ENCODE peak calls at places on chromosomes 16 and 17, in four cellular contexts. One of them, this sample, is unnamed.

GRCh38 chr17:10579270-10579669 is 29.8 kb upstream of the MYH2 start:
- DNase-seq in stimulated activated CD4-positive, alpha-beta T cell treated with anti-CD3 and anti-CD28 coated beads, Interleukin-15, amount 100 ng/mL, for 1 hour: no peak
- DNase-seq in RWPE1: peak; percentile 18
- DNase-seq in naive B cell: no peak
- DNase-seq in this sample: no peak

GRCh38 chr17:5619088-5619740 is 34.9 kb upstream of the NLRP1 start:
- DNase-seq in stimulated activated CD4-positive, alpha-beta T cell treated with anti-CD3 and anti-CD28 coated beads, Interleukin-15, amount 100 ng/mL, for 1 hour: no peak
- DNase-seq in naive B cell: no peak
- DNase-seq in RWPE1: no peak
- DNase-seq in this sample: no peak

GRCh38 chr17:83176956-83177583 is 97.7 kb downstream of the METRNL start:
- DNase-seq in RWPE1: no peak
- DNase-seq in naive B cell: no peak
- DNase-seq in stimulated activated CD4-positive, alpha-beta T cell treated with anti-CD3 and anti-CD28 coated beads, Interleukin-15, amount 100 ng/mL, for 1 hour: no peak
- DNase-seq in this sample: no peak

GRCh38 chr17:78315355-78316114 is 44.3 kb downstream of the SOCS3 start:
- DNase-seq in stimulated activated CD4-positive, alpha-beta T cell treated with anti-CD3 and anti-CD28 coated beads, Interleukin-15, amount 100 ng/mL, for 1 hour: peak; percentile 23
- DNase-seq in naive B cell: no peak
- DNase-seq in RWPE1: peak; percentile 98
- DNase-seq in this sample: peak; percentile 88

GRCh38 chr17:38703742-38704644 is 1.1 kb upstream of the MLLT6 start:
- DNase-seq in RWPE1: peak; percentile 81
- DNase-seq in naive B cell: peak; percentile 48
- DNase-seq in stimulated activated CD4-positive, alpha-beta T cell treated with anti-CD3 and anti-CD28 coated beads, Interleukin-15, amount 100 ng/mL, for 1 hour: peak; percentile 48
- DNase-seq in this sample: peak; percentile 29

GRCh38 chr17:1829579-1830257 is at the start of the genes RPA1 and SMYD4:
- DNase-seq in naive B cell: peak; percentile 90
- DNase-seq in stimulated activated CD4-positive, alpha-beta T cell treated with anti-CD3 and anti-CD28 coated beads, Interleukin-15, amount 100 ng/mL, for 1 hour: peak; percentile 77
- DNase-seq in RWPE1: peak; percentile 95
- DNase-seq in this sample: peak; percentile 81

GRCh38 chr17:40022961-40023541 is 7.8 kb downstream of the CSF3 start:
- DNase-seq in naive B cell: no peak
- DNase-seq in RWPE1: peak; percentile 68
- DNase-seq in stimulated activated CD4-positive, alpha-beta T cell treated with anti-CD3 and anti-CD28 coated beads, Interleukin-15, amount 100 ng/mL, for 1 hour: no peak
- DNase-seq in this sample: no peak

GRCh38 chr17:67019126-67019507 is 25.2 kb upstream of the CACNG1 start:
- DNase-seq in RWPE1: no peak
- DNase-seq in stimulated activated CD4-positive, alpha-beta T cell treated with anti-CD3 and anti-CD28 coated beads, Interleukin-15, amount 100 ng/mL, for 1 hour: no peak
- DNase-seq in naive B cell: no peak
- DNase-seq in this sample: no peak

GRCh38 chr16:508884-509736 is 18.4 kb upstream of the CAPN15 start:
- DNase-seq in RWPE1: no peak
- DNase-seq in naive B cell: no peak
- DNase-seq in stimulated activated CD4-positive, alpha-beta T cell treated with anti-CD3 and anti-CD28 coated beads, Interleukin-15, amount 100 ng/mL, for 1 hour: no peak
- DNase-seq in this sample: peak; percentile 14

GRCh38 chr16:75460441-75460840 is 4.0 kb downstream of the TMEM170A start:
- DNase-seq in naive B cell: no peak
- DNase-seq in stimulated activated CD4-positive, alpha-beta T cell treated with anti-CD3 and anti-CD28 coated beads, Interleukin-15, amount 100 ng/mL, for 1 hour: no peak
- DNase-seq in RWPE1: no peak
- DNase-seq in this sample: peak; percentile 13

GRCh38 chr16:52912565-52913173 is 140.0 kb downstream of the CHD9NB start:
- DNase-seq in RWPE1: peak; percentile 66
- DNase-seq in naive B cell: no peak
- DNase-seq in stimulated activated CD4-positive, alpha-beta T cell treated with anti-CD3 and anti-CD28 coated beads, Interleukin-15, amount 100 ng/mL, for 1 hour: no peak
- DNase-seq in this sample: peak; percentile 67

GRCh38 chr16:89039756-89040155 is 53.9 kb upstream of the ACSF3 start:
- DNase-seq in naive B cell: no peak
- DNase-seq in stimulated activated CD4-positive, alpha-beta T cell treated with anti-CD3 and anti-CD28 coated beads, Interleukin-15, amount 100 ng/mL, for 1 hour: no peak
- DNase-seq in RWPE1: no peak
- DNase-seq in this sample: no peak

GRCh38 chr16:30095166-30096078 is 591 bp downstream of the YPEL3 start:
- DNase-seq in naive B cell: no peak
- DNase-seq in RWPE1: no peak
- DNase-seq in stimulated activated CD4-positive, alpha-beta T cell treated with anti-CD3 and anti-CD28 coated beads, Interleukin-15, amount 100 ng/mL, for 1 hour: no peak
- DNase-seq in this sample: no peak

GRCh38 chr16:59210955-59211541 is 476.9 kb upstream of the GOT2 start:
- DNase-seq in RWPE1: no peak
- DNase-seq in naive B cell: no peak
- DNase-seq in stimulated activated CD4-positive, alpha-beta T cell treated with anti-CD3 and anti-CD28 coated beads, Interleukin-15, amount 100 ng/mL, for 1 hour: no peak
- DNase-seq in this sample: peak; percentile 53

GRCh38 chr16:74094514-74094913 is 202.1 kb upstream of the PSMD7 start:
- DNase-seq in naive B cell: no peak
- DNase-seq in RWPE1: no peak
- DNase-seq in stimulated activated CD4-positive, alpha-beta T cell treated with anti-CD3 and anti-CD28 coated beads, Interleukin-15, amount 100 ng/mL, for 1 hour: no peak
- DNase-seq in this sample: no peak

GRCh38 chr16:27239906-27240655 is 28.5 kb downstream of the NSMCE1 start:
- DNase-seq in naive B cell: no peak
- DNase-seq in stimulated activated CD4-positive, alpha-beta T cell treated with anti-CD3 and anti-CD28 coated beads, Interleukin-15, amount 100 ng/mL, for 1 hour: no peak
- DNase-seq in RWPE1: no peak
- DNase-seq in this sample: no peak

GRCh38 chr16:12220721-12221120 is 244.2 kb downstream of the SNX29 start:
- DNase-seq in RWPE1: no peak
- DNase-seq in stimulated activated CD4-positive, alpha-beta T cell treated with anti-CD3 and anti-CD28 coated beads, Interleukin-15, amount 100 ng/mL, for 1 hour: no peak
- DNase-seq in naive B cell: no peak
- DNase-seq in this sample: no peak

GRCh38 chr17:22463110-22463850 is 771.0 kb downstream of the KCNJ18 start:
- DNase-seq in naive B cell: no peak
- DNase-seq in RWPE1: no peak
- DNase-seq in stimulated activated CD4-positive, alpha-beta T cell treated with anti-CD3 and anti-CD28 coated beads, Interleukin-15, amount 100 ng/mL, for 1 hour: no peak
- DNase-seq in this sample: no peak

GRCh38 chr16:56339431-56340195 is 85.7 kb downstream of the AMFR start:
- DNase-seq in naive B cell: no peak
- DNase-seq in RWPE1: no peak
- DNase-seq in stimulated activated CD4-positive, alpha-beta T cell treated with anti-CD3 and anti-CD28 coated beads, Interleukin-15, amount 100 ng/mL, for 1 hour: no peak
- DNase-seq in this sample: no peak

GRCh38 chr16:4038448-4038847 is 77.8 kb downstream of the ADCY9 start:
- DNase-seq in RWPE1: no peak
- DNase-seq in naive B cell: no peak
- DNase-seq in stimulated activated CD4-positive, alpha-beta T cell treated with anti-CD3 and anti-CD28 coated beads, Interleukin-15, amount 100 ng/mL, for 1 hour: no peak
- DNase-seq in this sample: no peak

GRCh38 chr17:78510141-78510935 is 66.9 kb downstream of the DNAH17 start:
- DNase-seq in naive B cell: no peak
- DNase-seq in RWPE1: no peak
- DNase-seq in stimulated activated CD4-positive, alpha-beta T cell treated with anti-CD3 and anti-CD28 coated beads, Interleukin-15, amount 100 ng/mL, for 1 hour: no peak
- DNase-seq in this sample: no peak

GRCh38 chr16:56960681-56961281 is 969 bp upstream of the CETP start:
- DNase-seq in stimulated activated CD4-positive, alpha-beta T cell treated with anti-CD3 and anti-CD28 coated beads, Interleukin-15, amount 100 ng/mL, for 1 hour: no peak
- DNase-seq in naive B cell: no peak
- DNase-seq in RWPE1: no peak
- DNase-seq in this sample: peak; percentile 67

GRCh38 chr16:47947741-47948140 is 208.1 kb downstream of the ABCC12 start:
- DNase-seq in RWPE1: no peak
- DNase-seq in naive B cell: no peak
- DNase-seq in stimulated activated CD4-positive, alpha-beta T cell treated with anti-CD3 and anti-CD28 coated beads, Interleukin-15, amount 100 ng/mL, for 1 hour: no peak
- DNase-seq in this sample: no peak

GRCh38 chr17:77644181-77644972 is 314.1 kb upstream of the TNRC6C start:
- DNase-seq in RWPE1: no peak
- DNase-seq in naive B cell: no peak
- DNase-seq in stimulated activated CD4-positive, alpha-beta T cell treated with anti-CD3 and anti-CD28 coated beads, Interleukin-15, amount 100 ng/mL, for 1 hour: no peak
- DNase-seq in this sample: no peak

GRCh38 chr17:59618894-59619312 is 792 bp upstream of the CLTC start:
- DNase-seq in naive B cell: no peak
- DNase-seq in RWPE1: peak; percentile 92
- DNase-seq in stimulated activated CD4-positive, alpha-beta T cell treated with anti-CD3 and anti-CD28 coated beads, Interleukin-15, amount 100 ng/mL, for 1 hour: no peak
- DNase-seq in this sample: no peak

GRCh38 chr16:10708969-10709368 is 14.2 kb upstream of the TEKT5 start:
- DNase-seq in RWPE1: no peak
- DNase-seq in naive B cell: no peak
- DNase-seq in stimulated activated CD4-positive, alpha-beta T cell treated with anti-CD3 and anti-CD28 coated beads, Interleukin-15, amount 100 ng/mL, for 1 hour: no peak
- DNase-seq in this sample: no peak

GRCh38 chr17:62630365-62631085 is 3.1 kb downstream of the MRC2 start:
- DNase-seq in stimulated activated CD4-positive, alpha-beta T cell treated with anti-CD3 and anti-CD28 coated beads, Interleukin-15, amount 100 ng/mL, for 1 hour: no peak
- DNase-seq in RWPE1: no peak
- DNase-seq in naive B cell: no peak
- DNase-seq in this sample: no peak

GRCh38 chr16:7185689-7186088 is 147.0 kb upstream of the RBFOX1 start:
- DNase-seq in stimulated activated CD4-positive, alpha-beta T cell treated with anti-CD3 and anti-CD28 coated beads, Interleukin-15, amount 100 ng/mL, for 1 hour: no peak
- DNase-seq in RWPE1: no peak
- DNase-seq in naive B cell: no peak
- DNase-seq in this sample: no peak

GRCh38 chr16:4309833-4310266 is 6.0 kb upstream of the GLIS2 start:
- DNase-seq in naive B cell: peak; percentile 69
- DNase-seq in stimulated activated CD4-positive, alpha-beta T cell treated with anti-CD3 and anti-CD28 coated beads, Interleukin-15, amount 100 ng/mL, for 1 hour: no peak
- DNase-seq in RWPE1: no peak
- DNase-seq in this sample: peak; percentile 61

GRCh38 chr16:19911204-19911603 is 26.6 kb upstream of the GPRC5B start:
- DNase-seq in stimulated activated CD4-positive, alpha-beta T cell treated with anti-CD3 and anti-CD28 coated beads, Interleukin-15, amount 100 ng/mL, for 1 hour: no peak
- DNase-seq in naive B cell: no peak
- DNase-seq in RWPE1: no peak
- DNase-seq in this sample: no peak

GRCh38 chr17:51322390-51323029 is 62.2 kb downstream of the UTP18 start:
- DNase-seq in stimulated activated CD4-positive, alpha-beta T cell treated with anti-CD3 and anti-CD28 coated beads, Interleukin-15, amount 100 ng/mL, for 1 hour: no peak
- DNase-seq in naive B cell: no peak
- DNase-seq in RWPE1: no peak
- DNase-seq in this sample: peak; percentile 52

GRCh38 chr16:2341456-2342447 is 1.2 kb upstream of the ABCA3 start:
- DNase-seq in stimulated activated CD4-positive, alpha-beta T cell treated with anti-CD3 and anti-CD28 coated beads, Interleukin-15, amount 100 ng/mL, for 1 hour: no peak
- DNase-seq in RWPE1: no peak
- DNase-seq in naive B cell: peak; percentile 1
- DNase-seq in this sample: no peak

GRCh38 chr16:2162676-2163118 is 7.1 kb downstream of the TRAF7 start:
- DNase-seq in stimulated activated CD4-positive, alpha-beta T cell treated with anti-CD3 and anti-CD28 coated beads, Interleukin-15, amount 100 ng/mL, for 1 hour: no peak
- DNase-seq in RWPE1: no peak
- DNase-seq in naive B cell: no peak
- DNase-seq in this sample: no peak

GRCh38 chr16:86428729-86429472 is 81.4 kb upstream of the FOXF1 start:
- DNase-seq in stimulated activated CD4-positive, alpha-beta T cell treated with anti-CD3 and anti-CD28 coated beads, Interleukin-15, amount 100 ng/mL, for 1 hour: no peak
- DNase-seq in RWPE1: no peak
- DNase-seq in naive B cell: no peak
- DNase-seq in this sample: no peak

GRCh38 chr16:4790871-4791270 is 2.7 kb upstream of the SEPTIN12 start:
- DNase-seq in naive B cell: no peak
- DNase-seq in RWPE1: no peak
- DNase-seq in stimulated activated CD4-positive, alpha-beta T cell treated with anti-CD3 and anti-CD28 coated beads, Interleukin-15, amount 100 ng/mL, for 1 hour: no peak
- DNase-seq in this sample: no peak

GRCh38 chr17:36933174-36934143 is 3.8 kb upstream of the LHX1 start:
- DNase-seq in stimulated activated CD4-positive, alpha-beta T cell treated with anti-CD3 and anti-CD28 coated beads, Interleukin-15, amount 100 ng/mL, for 1 hour: no peak
- DNase-seq in RWPE1: no peak
- DNase-seq in naive B cell: no peak
- DNase-seq in this sample: no peak

GRCh38 chr16:70433456-70434103 is 5.3 kb downstream of the ST3GAL2 start:
- DNase-seq in stimulated activated CD4-positive, alpha-beta T cell treated with anti-CD3 and anti-CD28 coated beads, Interleukin-15, amount 100 ng/mL, for 1 hour: no peak
- DNase-seq in naive B cell: no peak
- DNase-seq in RWPE1: no peak
- DNase-seq in this sample: peak; percentile 92

GRCh38 chr17:68719431-68719830 is 118.3 kb upstream of the FAM20A start:
- DNase-seq in stimulated activated CD4-positive, alpha-beta T cell treated with anti-CD3 and anti-CD28 coated beads, Interleukin-15, amount 100 ng/mL, for 1 hour: no peak
- DNase-seq in RWPE1: no peak
- DNase-seq in naive B cell: no peak
- DNase-seq in this sample: no peak

GRCh38 chr16:48354877-48355585 is 30.2 kb downstream of the SIAH1 start:
- DNase-seq in RWPE1: no peak
- DNase-seq in naive B cell: no peak
- DNase-seq in stimulated activated CD4-positive, alpha-beta T cell treated with anti-CD3 and anti-CD28 coated beads, Interleukin-15, amount 100 ng/mL, for 1 hour: no peak
- DNase-seq in this sample: no peak

This sample was measured in fibroblast of pulmonary artery.